ENCODE peak calls at places on chromosome 14, in seven cellular contexts. One of them, this sample, is unnamed.
A peak's percentile ranks its signal among the peaks of the same experiment; 100 is the strongest.

GRCh38 chr14:93759781-93760307 is 28.4 kb downstream of the PRIMA1 start:
- DNase-seq in fibroblast of lung: no peak
- DNase-seq in neural progenitor cell: no peak
- DNase-seq in GM23248: no peak
- DNase-seq in neuronal stem cell: no peak
- DNase-seq in endodermal cell: no peak
- DNase-seq in mesendoderm: no peak
- DNase-seq in this sample: no peak

GRCh38 chr14:77882098-77882497 is 82.2 kb downstream of the ADCK1 start:
- DNase-seq in GM23248: peak; percentile 30
- DNase-seq in neural progenitor cell: no peak
- DNase-seq in endodermal cell: no peak
- DNase-seq in mesendoderm: no peak
- DNase-seq in neuronal stem cell: no peak
- DNase-seq in fibroblast of lung: no peak
- DNase-seq in this sample: no peak

GRCh38 chr14:104433401-104434213 is 146.0 kb upstream of the C14orf180 start:
- DNase-seq in neuronal stem cell: no peak
- DNase-seq in mesendoderm: no peak
- DNase-seq in neural progenitor cell: no peak
- DNase-seq in GM23248: no peak
- DNase-seq in fibroblast of lung: no peak
- DNase-seq in endodermal cell: peak; percentile 32
- DNase-seq in this sample: peak; percentile 68

GRCh38 chr14:74921053-74921620 is 1.9 kb downstream of the RPS6KL1 start:
- DNase-seq in neural progenitor cell: no peak
- DNase-seq in endodermal cell: no peak
- DNase-seq in fibroblast of lung: no peak
- DNase-seq in mesendoderm: no peak
- DNase-seq in GM23248: no peak
- DNase-seq in neuronal stem cell: no peak
- DNase-seq in this sample: no peak

GRCh38 chr14:104682107-104682593 is 7.3 kb upstream of the INF2 start:
- DNase-seq in endodermal cell: peak; percentile 95
- DNase-seq in fibroblast of lung: no peak
- DNase-seq in GM23248: no peak
- DNase-seq in neuronal stem cell: no peak
- DNase-seq in neural progenitor cell: peak; percentile 72
- DNase-seq in mesendoderm: peak; percentile 100
- DNase-seq in this sample: peak; percentile 92

GRCh38 chr14:105050551-105050897 is 14.7 kb downstream of the GPR132 start:
- DNase-seq in endodermal cell: no peak
- DNase-seq in mesendoderm: no peak
- DNase-seq in GM23248: peak; percentile 59
- DNase-seq in neuronal stem cell: no peak
- DNase-seq in neural progenitor cell: no peak
- DNase-seq in fibroblast of lung: no peak
- DNase-seq in this sample: peak; percentile 45

GRCh38 chr14:55129086-55129427 is at the start of gene LGALS3:
- DNase-seq in fibroblast of lung: peak; percentile 56
- DNase-seq in mesendoderm: peak; percentile 51
- DNase-seq in GM23248: peak; percentile 88
- DNase-seq in endodermal cell: peak; percentile 83
- DNase-seq in neural progenitor cell: peak; percentile 83
- DNase-seq in neuronal stem cell: peak; percentile 37
- DNase-seq in this sample: peak; percentile 94

GRCh38 chr14:34301107-34301734 is 160.8 kb downstream of the SPTSSA start:
- DNase-seq in GM23248: peak; percentile 65
- DNase-seq in fibroblast of lung: peak; percentile 48
- DNase-seq in neuronal stem cell: peak; percentile 52
- DNase-seq in neural progenitor cell: peak; percentile 77
- DNase-seq in mesendoderm: peak; percentile 66
- DNase-seq in endodermal cell: peak; percentile 57
- DNase-seq in this sample: peak; percentile 74

GRCh38 chr14:32561520-32561919 is 232.4 kb downstream of the AKAP6 start:
- DNase-seq in mesendoderm: peak; percentile 60
- DNase-seq in fibroblast of lung: no peak
- DNase-seq in neural progenitor cell: peak; percentile 17
- DNase-seq in endodermal cell: no peak
- DNase-seq in GM23248: peak; percentile 92
- DNase-seq in neuronal stem cell: no peak
- DNase-seq in this sample: no peak

GRCh38 chr14:69913686-69914085 is 34.5 kb downstream of the SMOC1 start:
- DNase-seq in neuronal stem cell: no peak
- DNase-seq in mesendoderm: no peak
- DNase-seq in GM23248: no peak
- DNase-seq in endodermal cell: no peak
- DNase-seq in neural progenitor cell: no peak
- DNase-seq in fibroblast of lung: no peak
- DNase-seq in this sample: no peak

GRCh38 chr14:68148276-68148675 is 328.7 kb downstream of the RAD51B start:
- DNase-seq in neural progenitor cell: no peak
- DNase-seq in fibroblast of lung: peak; percentile 45
- DNase-seq in neuronal stem cell: no peak
- DNase-seq in GM23248: peak; percentile 63
- DNase-seq in mesendoderm: no peak
- DNase-seq in endodermal cell: no peak
- DNase-seq in this sample: no peak

GRCh38 chr14:92945544-92945943 is 22.6 kb downstream of the CHGA start:
- DNase-seq in mesendoderm: no peak
- DNase-seq in fibroblast of lung: no peak
- DNase-seq in endodermal cell: no peak
- DNase-seq in neuronal stem cell: no peak
- DNase-seq in neural progenitor cell: no peak
- DNase-seq in GM23248: no peak
- DNase-seq in this sample: no peak

GRCh38 chr14:57068511-57068910 is 200.2 kb downstream of the EXOC5 start:
- DNase-seq in mesendoderm: peak; percentile 63
- DNase-seq in neural progenitor cell: peak; percentile 63
- DNase-seq in GM23248: no peak
- DNase-seq in endodermal cell: peak; percentile 59
- DNase-seq in neuronal stem cell: no peak
- DNase-seq in fibroblast of lung: no peak
- DNase-seq in this sample: no peak

GRCh38 chr14:22407033-22407432 is 182.0 kb downstream of the DAD1 start:
- DNase-seq in neuronal stem cell: no peak
- DNase-seq in GM23248: no peak
- DNase-seq in mesendoderm: no peak
- DNase-seq in neural progenitor cell: no peak
- DNase-seq in endodermal cell: no peak
- DNase-seq in fibroblast of lung: no peak
- DNase-seq in this sample: no peak

GRCh38 chr14:22400590-22401259 is 188.3 kb downstream of the DAD1 start:
- DNase-seq in mesendoderm: no peak
- DNase-seq in fibroblast of lung: no peak
- DNase-seq in neural progenitor cell: no peak
- DNase-seq in neuronal stem cell: no peak
- DNase-seq in GM23248: peak; percentile 22
- DNase-seq in endodermal cell: no peak
- DNase-seq in this sample: no peak

GRCh38 chr14:22399776-22400175 is 189.2 kb downstream of the DAD1 start:
- DNase-seq in GM23248: no peak
- DNase-seq in neuronal stem cell: no peak
- DNase-seq in fibroblast of lung: no peak
- DNase-seq in neural progenitor cell: no peak
- DNase-seq in mesendoderm: no peak
- DNase-seq in endodermal cell: no peak
- DNase-seq in this sample: no peak

GRCh38 chr14:22405201-22405600 is 183.8 kb downstream of the DAD1 start:
- DNase-seq in GM23248: no peak
- DNase-seq in neuronal stem cell: no peak
- DNase-seq in endodermal cell: no peak
- DNase-seq in mesendoderm: no peak
- DNase-seq in neural progenitor cell: no peak
- DNase-seq in fibroblast of lung: no peak
- DNase-seq in this sample: no peak

DNA sequence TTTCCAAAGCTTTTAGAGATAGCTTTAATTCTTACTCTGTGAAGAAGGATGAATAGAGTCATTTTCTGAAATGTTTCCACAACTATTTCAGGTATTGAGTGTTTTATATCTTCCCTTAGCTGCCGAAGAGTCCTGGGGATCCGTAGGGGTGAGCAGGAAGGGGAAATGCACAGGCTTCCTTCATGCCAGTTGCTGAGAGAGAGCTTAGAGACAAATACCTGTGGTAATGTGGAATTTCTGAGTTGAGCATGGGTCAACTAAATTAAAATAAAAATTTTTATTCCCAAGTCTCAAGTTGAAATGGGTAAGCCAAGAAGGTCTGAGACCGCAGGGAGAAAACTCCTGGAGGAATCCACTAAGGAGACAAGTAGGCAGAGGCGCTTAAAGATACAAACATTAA is 185.7 kb downstream of the DAD1 start:
- DNase-seq in GM23248: no peak
- DNase-seq in endodermal cell: no peak
- DNase-seq in mesendoderm: no peak
- DNase-seq in neural progenitor cell: no peak
- DNase-seq in fibroblast of lung: no peak
- DNase-seq in neuronal stem cell: no peak
- DNase-seq in this sample: no peak
- H3K4me3 ChIP-seq in GM23248: no peak overlapping the region
- H3K4me3 ChIP-seq in endodermal cell: no peak overlapping the region
- H3K4me3 ChIP-seq in mesendoderm: no peak overlapping the region
- H3K4me3 ChIP-seq in neural progenitor cell: no peak overlapping the region
- H3K4me3 ChIP-seq in fibroblast of lung: no peak overlapping the region
- H3K4me3 ChIP-seq in neuronal stem cell: no peak overlapping the region
- H3K4me3 ChIP-seq in this sample: no peak overlapping the region

GRCh38 chr14:60641722-60642269 is 7.5 kb downstream of the SIX1 start:
- DNase-seq in endodermal cell: no peak
- DNase-seq in neural progenitor cell: no peak
- DNase-seq in fibroblast of lung: no peak
- DNase-seq in GM23248: no peak
- DNase-seq in mesendoderm: no peak
- DNase-seq in neuronal stem cell: no peak
- DNase-seq in this sample: no peak

GRCh38 chr14:60637138-60637489 is 12.2 kb downstream of the SIX1 start:
- DNase-seq in fibroblast of lung: no peak
- DNase-seq in endodermal cell: no peak
- DNase-seq in GM23248: no peak
- DNase-seq in neuronal stem cell: no peak
- DNase-seq in neural progenitor cell: peak; percentile 29
- DNase-seq in mesendoderm: no peak
- DNase-seq in this sample: no peak

GRCh38 chr14:60640859-60641721 is 8.2 kb downstream of the SIX1 start:
- DNase-seq in GM23248: no peak
- DNase-seq in neural progenitor cell: peak; percentile 36
- DNase-seq in neuronal stem cell: peak; percentile 9
- DNase-seq in fibroblast of lung: no peak
- DNase-seq in mesendoderm: no peak
- DNase-seq in endodermal cell: peak; percentile 47
- DNase-seq in this sample: peak; percentile 42

GRCh38 chr14:60637490-60638452 is 11.5 kb downstream of the SIX1 start:
- DNase-seq in neuronal stem cell: peak; percentile 59
- DNase-seq in fibroblast of lung: peak; percentile 47
- DNase-seq in neural progenitor cell: peak; percentile 79
- DNase-seq in mesendoderm: peak; percentile 65
- DNase-seq in GM23248: peak; percentile 69
- DNase-seq in endodermal cell: peak; percentile 80
- DNase-seq in this sample: peak; percentile 89

GRCh38 chr14:60639677-60640076 is 9.6 kb downstream of the SIX1 start:
- DNase-seq in neuronal stem cell: no peak
- DNase-seq in mesendoderm: no peak
- DNase-seq in endodermal cell: no peak
- DNase-seq in neural progenitor cell: no peak
- DNase-seq in GM23248: no peak
- DNase-seq in fibroblast of lung: no peak
- DNase-seq in this sample: no peak
- H3K27me3 ChIP-seq in neuronal stem cell: peaks cover 83% of the 10 kb centered on the region
- H3K27me3 ChIP-seq in mesendoderm: peaks cover 47% of the 10 kb centered on the region
- H3K27me3 ChIP-seq in endodermal cell: peaks cover 100% of the 10 kb centered on the region
- H3K27me3 ChIP-seq in neural progenitor cell: peaks cover 100% of the 10 kb centered on the region
- H3K27me3 ChIP-seq in GM23248: no peaks in the 10 kb centered on the region
- H3K27me3 ChIP-seq in fibroblast of lung: peaks cover 39% of the 10 kb centered on the region
- H3K27me3 ChIP-seq in this sample: peaks cover 93% of the 10 kb centered on the region

GRCh38 chr14:47691829-47692228 is 16.4 kb upstream of the MDGA2 start:
- DNase-seq in neuronal stem cell: no peak
- DNase-seq in endodermal cell: no peak
- DNase-seq in fibroblast of lung: no peak
- DNase-seq in neural progenitor cell: no peak
- DNase-seq in mesendoderm: no peak
- DNase-seq in GM23248: no peak
- DNase-seq in this sample: no peak
- H3K36me3 ChIP-seq in neuronal stem cell: no peaks in the 10 kb centered on the region
- H3K36me3 ChIP-seq in endodermal cell: no peaks in the 10 kb centered on the region
- H3K36me3 ChIP-seq in fibroblast of lung: no peaks in the 10 kb centered on the region
- H3K36me3 ChIP-seq in neural progenitor cell: no peaks in the 10 kb centered on the region
- H3K36me3 ChIP-seq in mesendoderm: no peaks in the 10 kb centered on the region
- H3K36me3 ChIP-seq in GM23248: no peaks in the 10 kb centered on the region
- H3K36me3 ChIP-seq in this sample: no peaks in the 10 kb centered on the region

GRCh38 chr14:106419432-106419831 is 893.0 kb downstream of the TMEM121 start:
- DNase-seq in fibroblast of lung: no peak
- DNase-seq in neural progenitor cell: no peak
- DNase-seq in GM23248: no peak
- DNase-seq in endodermal cell: no peak
- DNase-seq in neuronal stem cell: no peak
- DNase-seq in mesendoderm: no peak
- DNase-seq in this sample: no peak
- H3K4me3 ChIP-seq in fibroblast of lung: no peak overlapping the region
- H3K4me3 ChIP-seq in neural progenitor cell: no peak overlapping the region
- H3K4me3 ChIP-seq in GM23248: no peak overlapping the region
- H3K4me3 ChIP-seq in endodermal cell: peak overlapping the region; percentile 66
- H3K4me3 ChIP-seq in neuronal stem cell: no peak overlapping the region
- H3K4me3 ChIP-seq in mesendoderm: no peak overlapping the region
- H3K4me3 ChIP-seq in this sample: no peak overlapping the region

GRCh38 chr14:100737526-100737925 is 10.8 kb downstream of the DLK1 start:
- DNase-seq in endodermal cell: peak; percentile 22
- DNase-seq in neural progenitor cell: no peak
- DNase-seq in GM23248: no peak
- DNase-seq in neuronal stem cell: no peak
- DNase-seq in mesendoderm: no peak
- DNase-seq in fibroblast of lung: no peak
- DNase-seq in this sample: peak; percentile 36

GRCh38 chr14:100738269-100738691 is 11.6 kb downstream of the DLK1 start:
- DNase-seq in mesendoderm: no peak
- DNase-seq in neural progenitor cell: no peak
- DNase-seq in endodermal cell: peak; percentile 7
- DNase-seq in fibroblast of lung: no peak
- DNase-seq in GM23248: no peak
- DNase-seq in neuronal stem cell: no peak
- DNase-seq in this sample: peak; percentile 46

GRCh38 chr14:100735271-100735670 is 8.6 kb downstream of the DLK1 start:
- DNase-seq in endodermal cell: peak; percentile 17
- DNase-seq in GM23248: no peak
- DNase-seq in fibroblast of lung: no peak
- DNase-seq in neuronal stem cell: no peak
- DNase-seq in neural progenitor cell: no peak
- DNase-seq in mesendoderm: no peak
- DNase-seq in this sample: peak; percentile 33

GRCh38 chr14:100738704-100739131 is 12.0 kb downstream of the DLK1 start:
- DNase-seq in neural progenitor cell: no peak
- DNase-seq in GM23248: no peak
- DNase-seq in neuronal stem cell: no peak
- DNase-seq in endodermal cell: peak; percentile 41
- DNase-seq in fibroblast of lung: no peak
- DNase-seq in mesendoderm: no peak
- DNase-seq in this sample: peak; percentile 44

GRCh38 chr14:100736269-100737180 is 9.8 kb downstream of the DLK1 start:
- DNase-seq in neuronal stem cell: peak; percentile 80
- DNase-seq in endodermal cell: peak; percentile 50
- DNase-seq in GM23248: no peak
- DNase-seq in fibroblast of lung: no peak
- DNase-seq in mesendoderm: no peak
- DNase-seq in neural progenitor cell: peak; percentile 57
- DNase-seq in this sample: peak; percentile 90
- H3K27me3 ChIP-seq in neuronal stem cell: peaks cover 12% of the 10 kb centered on the region
- H3K27me3 ChIP-seq in endodermal cell: no peaks in the 10 kb centered on the region
- H3K27me3 ChIP-seq in GM23248: peaks cover 4% of the 10 kb centered on the region
- H3K27me3 ChIP-seq in fibroblast of lung: no peaks in the 10 kb centered on the region
- H3K27me3 ChIP-seq in mesendoderm: no peaks in the 10 kb centered on the region
- H3K27me3 ChIP-seq in neural progenitor cell: no peaks in the 10 kb centered on the region
- H3K27me3 ChIP-seq in this sample: no peaks in the 10 kb centered on the region

This sample was measured in H7.